ENCODE peak calls at places on chromosomes 16 and 17, in seven cellular contexts. K, X, L, Y, O, Z and A are unnamed samples.

GRCh38 chr16:67731071-67731810 is 12.1 kb upstream of the GFOD2 start:
- DNase-seq in X (no peak), Z (no peak), Y (no peak), L (no peak), K (no peak), O (no peak), A (no peak)

GRCh38 chr16:84369938-84370627 is 1.7 kb downstream of the ATP2C2 start:
- DNase-seq in L (no peak), Z (peak), K (no peak), Y (no peak), O (peak), X (no peak), A (no peak)

GRCh38 chr17:82238562-82239201 is 9.8 kb downstream of the SLC16A3 start:
- DNase-seq in Y (peak), X (no peak), Z (peak), O (no peak), K (peak), L (no peak), A (no peak)

GRCh38 chr17:4184811-4185210 is 41.8 kb downstream of the CYB5D2 start:
- DNase-seq in Z (no peak), Y (no peak), X (no peak), K (no peak), L (no peak), O (no peak), A (no peak)

GRCh38 chr16:3771513-3771912 is 54.2 kb upstream of the TRAP1 start:
- DNase-seq in X (no peak), O (peak), L (no peak), Z (no peak), Y (no peak), K (no peak), A (no peak)

GRCh38 chr17:50550661-50551432 is 3.9 kb downstream of the SPATA20 start:
- DNase-seq in Y (no peak), K (peak), O (no peak), Z (peak), X (peak), L (peak), A (peak)

GRCh38 chr17:76504117-76504516 is 2.9 kb upstream of the RHBDF2 start:
- DNase-seq in Y (no peak), X (no peak), L (no peak), Z (no peak), O (no peak), K (no peak), A (no peak)

GRCh38 chr16:80974649-80975376 is 31.9 kb downstream of the CMC2 start:
- DNase-seq in K (no peak), O (no peak), X (no peak), Z (no peak), L (no peak), Y (no peak), A (no peak)

GRCh38 chr17:63550816-63551639 is 751 bp downstream of the DCAF7 start:
- DNase-seq in L (no peak), O (no peak), X (peak), K (peak), Z (peak), Y (no peak), A (no peak)

GRCh38 chr17:75918112-75918445 is 13.4 kb upstream of the MRPL38 start:
- DNase-seq in Z (no peak), X (no peak), Y (no peak), O (no peak), K (no peak), L (no peak), A (no peak)

GRCh38 chr16:49649013-49649785 is 206.7 kb downstream of the ZNF423 start:
- DNase-seq in Z (no peak), K (peak), O (no peak), Y (no peak), L (no peak), X (peak), A (no peak)

GRCh38 chr16:66511615-66512500 is 38.1 kb downstream of the TK2 start:
- DNase-seq in Z (no peak), L (no peak), X (no peak), O (peak), K (peak), Y (no peak), A (no peak)

GRCh38 chr17:30237296-30238002 is 2.0 kb upstream of the SLC6A4 start:
- DNase-seq in Z (no peak), X (no peak), L (no peak), O (no peak), Y (no peak), K (no peak), A (no peak)

GRCh38 chr16:9115277-9115676 is 23.8 kb downstream of the HAPSTR1 start:
- DNase-seq in K (peak), L (no peak), X (no peak), Y (no peak), O (peak), Z (no peak), A (no peak)

GRCh38 chr16:85479972-85480726 is 133.0 kb upstream of the GSE1 start:
- DNase-seq in X (no peak), K (no peak), O (peak), Y (peak), L (no peak), Z (peak), A (no peak)
- H3K27ac ChIP-seq in X (no peak), K (no peak), O (peak), Y (no peak), L (no peak), Z (peak), A (no peak)

DNA sequence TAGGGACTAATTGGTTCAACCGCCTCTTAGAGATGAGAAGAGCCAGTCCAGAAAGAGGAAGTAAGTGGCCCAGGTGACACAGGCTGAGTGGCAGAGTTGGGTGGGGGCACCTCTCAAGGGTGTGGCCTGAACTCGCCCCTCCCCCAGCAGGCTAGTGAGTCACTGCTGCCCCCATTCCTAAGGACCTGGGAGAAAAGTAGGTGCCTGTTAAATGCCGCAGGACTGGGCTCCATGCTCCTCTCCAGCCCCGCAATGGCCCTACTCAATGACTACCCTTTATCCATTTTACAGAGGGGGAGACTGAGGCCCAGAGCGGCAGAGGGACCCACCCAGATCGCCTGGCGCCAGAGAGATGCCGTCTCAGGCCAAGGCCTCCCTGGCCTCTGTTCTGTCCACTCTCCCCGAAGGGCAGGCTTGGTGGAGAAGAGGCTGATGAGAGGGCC is 8.1 kb downstream of the TMEM235 start:
- DNase-seq in Y (no peak), K (no peak), O (no peak), L (no peak), Z (no peak), X (no peak), A (no peak)
- H3K27ac ChIP-seq in Y (no peak), K (no peak), O (no peak), L (no peak), Z (no peak), X (no peak), A (peak)

DNA sequence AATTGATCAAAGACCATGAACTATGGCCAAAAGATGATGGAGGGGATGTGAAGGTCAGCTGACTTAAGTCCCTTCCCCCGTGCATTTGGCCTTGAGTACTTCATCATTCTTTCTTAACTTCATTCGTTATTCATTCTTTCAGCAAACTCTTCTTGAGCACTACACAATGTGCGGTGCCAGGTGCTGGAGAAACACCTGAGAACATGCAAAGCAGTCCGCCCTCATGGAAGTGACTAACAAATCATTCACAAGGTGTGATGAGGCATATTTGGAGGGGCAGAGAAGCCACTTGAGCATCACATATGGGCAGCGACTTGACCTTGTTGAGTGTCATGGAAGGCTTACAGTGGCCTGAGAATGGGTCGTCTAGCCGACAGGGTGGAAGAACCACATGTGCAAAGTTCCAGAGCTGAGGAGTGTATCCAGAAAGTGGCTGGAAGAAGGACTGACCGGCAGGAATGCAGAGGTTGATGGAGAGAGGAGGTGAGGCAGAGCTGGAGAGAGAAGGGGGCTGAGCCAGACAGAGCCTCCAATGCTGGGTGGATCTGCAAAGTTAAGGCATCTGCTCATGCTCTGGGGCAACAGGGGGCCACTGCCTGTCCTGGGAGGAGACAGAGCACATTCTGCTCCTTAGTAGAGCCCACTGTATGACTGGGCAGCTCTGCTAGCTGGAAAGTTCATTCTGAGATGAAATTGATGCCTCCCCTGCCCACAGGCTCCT is 25.1 kb upstream of the EIF1 start:
- DNase-seq in K (no peak), Z (no peak), L (no peak), Y (no peak), X (no peak), O (no peak), A (no peak)
- H3K27ac ChIP-seq in K (no peak), Z (no peak), L (no peak), Y (no peak), X (no peak), O (no peak), A (no peak)

GRCh38 chr16:11482946-11483748 is 103.6 kb downstream of the LITAF start:
- DNase-seq in Z (no peak), X (no peak), L (no peak), O (no peak), Y (no peak), K (no peak), A (no peak)

GRCh38 chr16:11485676-11486075 is 101.0 kb downstream of the LITAF start:
- DNase-seq in O (no peak), X (no peak), L (no peak), K (no peak), Z (no peak), Y (no peak), A (no peak)

GRCh38 chr16:11487289-11487688 is 99.4 kb downstream of the LITAF start:
- DNase-seq in L (no peak), Y (no peak), K (no peak), O (no peak), Z (no peak), X (no peak), A (no peak)

GRCh38 chr16:11481987-11482386 is 104.7 kb downstream of the LITAF start:
- DNase-seq in Z (no peak), O (no peak), Y (no peak), L (no peak), K (no peak), X (no peak), A (no peak)

DNA sequence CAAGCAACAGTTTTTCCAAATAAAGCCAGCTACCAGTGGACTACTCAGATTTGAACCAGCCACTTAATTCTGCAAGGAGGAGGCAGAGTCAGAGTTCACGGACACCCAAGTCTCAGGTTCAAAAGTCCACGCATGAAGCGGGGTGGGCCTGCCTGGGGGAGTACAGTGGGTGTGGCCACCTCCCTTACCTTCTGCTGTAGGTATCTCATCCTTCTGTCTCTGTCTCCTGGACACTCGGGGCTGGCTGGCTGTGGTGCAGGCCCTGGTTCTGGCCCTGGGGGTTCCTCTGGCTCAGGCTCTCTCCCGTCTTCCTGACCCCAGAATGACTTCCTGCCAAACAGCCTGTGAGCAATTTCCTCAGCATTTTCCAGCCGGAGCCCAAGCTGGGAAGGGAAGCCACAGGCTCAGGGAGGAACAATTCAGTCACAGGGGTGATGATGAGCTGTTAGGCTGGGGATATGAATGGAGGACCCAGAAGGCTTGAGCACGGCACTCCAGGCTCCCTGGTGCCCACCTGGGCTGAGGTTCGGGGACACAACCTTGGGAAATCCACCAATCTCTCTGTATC is 101.9 kb downstream of the LITAF start:
- DNase-seq in Y (no peak), O (no peak), X (no peak), K (peak), Z (no peak), L (no peak), A (no peak)
- H3K27ac ChIP-seq in Y (no peak), O (no peak), X (no peak), K (no peak), Z (no peak), L (no peak), A (no peak)

DNA sequence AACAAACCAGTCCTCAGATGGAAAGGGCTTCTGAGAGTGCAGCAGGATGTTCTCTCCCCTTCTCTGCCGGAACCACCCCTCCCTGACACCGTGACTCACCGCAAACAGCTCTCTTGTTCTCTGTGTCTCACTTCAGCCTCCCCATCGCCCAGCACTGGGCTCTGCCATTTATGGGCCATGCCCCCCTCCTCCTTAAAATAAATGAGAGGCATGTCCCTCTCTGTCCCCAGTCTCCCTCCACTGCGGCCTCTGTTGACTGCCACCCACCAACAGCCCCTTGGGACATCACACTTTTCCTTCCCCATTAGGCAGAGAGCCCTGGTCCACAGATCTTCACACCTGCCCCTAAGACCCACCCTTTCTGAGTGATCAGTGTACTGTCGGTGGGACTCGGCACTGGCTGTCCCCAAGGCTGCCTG is 6.3 kb downstream of the CCDC102A start:
- DNase-seq in K (peak), Y (peak), Z (peak), O (no peak), X (peak), L (no peak), A (no peak)
- H3K27ac ChIP-seq in K (no peak), Y (peak), Z (peak), O (no peak), X (no peak), L (peak), A (no peak)

GRCh38 chr16:13672196-13672595 is 247.8 kb upstream of the ERCC4 start:
- DNase-seq in X (peak), Y (no peak), L (no peak), K (no peak), Z (no peak), O (no peak), A (no peak)
- H3K27ac ChIP-seq in X (no peak), Y (no peak), L (no peak), K (no peak), Z (no peak), O (no peak), A (no peak)

GRCh38 chr17:60280673-60281072 is 111.3 kb downstream of the USP32 start:
- DNase-seq in O (no peak), X (no peak), Y (no peak), K (no peak), Z (no peak), L (no peak), A (no peak)
- H3K27ac ChIP-seq in O (no peak), X (no peak), Y (no peak), K (no peak), Z (no peak), L (no peak), A (no peak)

DNA sequence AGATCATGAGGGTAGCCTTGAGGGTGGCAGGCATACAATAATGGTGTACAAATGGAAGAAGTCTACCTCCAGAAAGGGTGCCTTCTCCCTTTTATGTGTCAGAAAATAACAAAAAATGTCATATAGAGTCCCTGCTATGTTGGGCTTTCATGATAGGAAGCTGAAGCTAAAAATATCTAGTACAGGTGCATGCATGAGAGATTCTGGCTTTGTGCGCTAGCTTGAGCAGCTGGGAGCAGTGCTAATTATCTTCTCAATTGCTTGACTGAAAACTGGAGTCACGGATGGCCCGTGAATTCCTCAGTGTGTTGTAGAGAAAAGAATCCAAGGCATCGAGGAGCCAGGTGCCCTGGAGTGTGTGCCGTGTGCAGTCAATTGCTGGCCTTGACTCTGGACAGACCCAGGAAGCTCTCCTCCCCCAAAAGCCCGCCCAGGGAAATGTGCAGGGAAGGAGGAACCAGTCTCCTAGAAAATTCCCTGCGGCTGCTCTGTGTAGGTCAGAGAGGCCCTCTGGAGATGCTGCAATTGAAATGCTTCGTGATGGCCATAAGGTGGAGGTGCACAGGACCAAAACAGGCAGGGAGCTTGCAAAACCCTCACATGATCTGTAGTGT is 14.2 kb downstream of the LGALS3BP start:
- DNase-seq in L (no peak), Z (no peak), O (no peak), Y (no peak), X (peak), K (no peak), A (no peak)
- H3K27ac ChIP-seq in L (no peak), Z (no peak), O (no peak), Y (no peak), X (no peak), K (no peak), A (no peak)

GRCh38 chr17:78300962-78301820 is 58.7 kb downstream of the SOCS3 start:
- DNase-seq in Z (no peak), O (no peak), L (no peak), X (no peak), K (peak), Y (no peak), A (no peak)
- H3K27ac ChIP-seq in Z (no peak), O (no peak), L (no peak), X (no peak), K (no peak), Y (no peak), A (no peak)

DNA sequence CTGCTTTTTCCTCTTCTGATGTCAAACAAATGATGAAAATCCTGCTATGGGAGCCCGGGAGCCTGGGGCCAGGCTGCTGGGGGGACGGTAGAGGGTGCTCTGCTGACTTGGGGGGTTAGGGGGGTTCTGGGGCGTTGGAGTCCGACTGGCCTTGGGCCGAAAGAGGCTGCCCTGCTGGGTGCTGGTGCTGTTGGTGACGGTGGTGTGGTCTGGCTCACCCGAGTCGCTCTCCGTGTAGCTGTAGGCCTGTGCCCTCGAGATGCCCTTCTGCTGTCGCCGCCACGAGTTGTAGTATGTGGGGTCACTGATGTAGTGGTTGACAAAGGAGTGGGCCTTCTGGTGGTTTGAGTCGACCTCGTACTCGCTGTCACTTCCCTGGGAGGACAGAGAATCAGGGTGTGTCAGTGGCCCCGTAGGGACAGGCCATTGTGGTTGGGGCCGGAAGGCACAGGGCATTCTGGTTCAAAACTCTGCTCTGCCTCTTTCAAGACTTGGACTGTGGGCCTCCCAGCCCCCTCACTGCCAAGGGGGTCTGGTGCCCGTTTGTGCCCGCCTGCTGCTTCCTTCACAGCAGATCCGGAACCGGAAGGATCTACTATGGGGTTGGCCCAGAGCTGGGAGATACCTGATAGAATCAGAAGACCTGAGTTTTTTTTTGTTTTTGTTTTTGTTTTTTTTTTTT is 26.9 kb upstream of the CDC42EP4 start:
- DNase-seq in Z (no peak), K (no peak), L (no peak), X (no peak), O (no peak), Y (no peak), A (no peak)
- H3K27ac ChIP-seq in Z (peak), K (peak), L (peak), X (no peak), O (no peak), Y (no peak), A (peak)